ENCODE peak calls at places on chromosome 4, in eight cellular contexts. A, B, Y, I, O, L, Z and R are unnamed samples.

GRCh38 chr4:84971319-84971932 is 4.9 kb upstream of the WDFY3 start:
- DNase-seq in O (no peak), Y (peak; percentile 82), Z (peak; percentile 56), B (peak; percentile 55), A (no peak), L (peak; percentile 75), I (no peak), R (no peak)

GRCh38 chr4:77827343-77827742 is 8.2 kb upstream of the CNOT6L start:
- DNase-seq in L (no peak), B (no peak), Z (no peak), I (no peak), Y (no peak), A (no peak), O (no peak), R (no peak)

GRCh38 chr4:148054275-148054674 is 322.4 kb downstream of the ARHGAP10 start:
- DNase-seq in Y (no peak), O (no peak), B (no peak), A (no peak), L (no peak), Z (peak; percentile 88), I (no peak), R (no peak)

GRCh38 chr4:26020083-26020668 is 106.2 kb downstream of the SMIM20 start:
- DNase-seq in A (no peak), B (no peak), Z (no peak), I (no peak), Y (peak; percentile 68), L (peak; percentile 52), O (no peak), R (no peak)

GRCh38 chr4:94500696-94501095 is 49.0 kb downstream of the PDLIM5 start:
- DNase-seq in Y (peak; percentile 16), A (no peak), L (no peak), B (no peak), O (no peak), Z (no peak), I (no peak), R (peak; percentile 35)

GRCh38 chr4:26307027-26307426 is 13.8 kb upstream of the RBPJ start:
- DNase-seq in B (no peak), A (no peak), Z (no peak), O (no peak), Y (no peak), I (no peak), L (no peak), R (no peak)

GRCh38 chr4:169268951-169269781 is 1.6 kb downstream of the SH3RF1 start:
- DNase-seq in Z (no peak), L (peak; percentile 90), Y (peak; percentile 93), B (peak; percentile 69), A (no peak), I (no peak), O (no peak), R (no peak)

GRCh38 chr4:7999695-8000094 is 60.0 kb upstream of the AFAP1 start:
- DNase-seq in L (no peak), A (no peak), B (no peak), I (no peak), Z (no peak), Y (no peak), O (no peak), R (no peak)

GRCh38 chr4:27005512-27006246 is 145.0 kb downstream of the STIM2 start:
- DNase-seq in B (peak; percentile 16), I (no peak), L (peak; percentile 85), Y (peak; percentile 87), Z (no peak), O (no peak), A (no peak), R (no peak)

GRCh38 chr4:5654791-5655190 is 53.6 kb downstream of the EVC2 start:
- DNase-seq in O (no peak), B (no peak), L (no peak), I (peak; percentile 24), Z (no peak), A (no peak), Y (no peak), R (no peak)

GRCh38 chr4:8912506-8912905 is 40.9 kb upstream of the HMX1 start:
- DNase-seq in A (no peak), Z (no peak), B (no peak), I (peak; percentile 6), L (no peak), O (no peak), Y (no peak), R (no peak)

GRCh38 chr4:54085284-54085683 is 14.7 kb upstream of the GSX2 start:
- DNase-seq in B (peak; percentile 69), L (peak; percentile 92), I (no peak), A (no peak), O (no peak), Y (peak; percentile 85), Z (no peak), R (no peak)

GRCh38 chr4:113901994-113902787 is 77.3 kb downstream of the ARSJ start:
- DNase-seq in O (peak; percentile 48), L (no peak), Z (no peak), A (no peak), B (no peak), I (peak; percentile 89), Y (no peak), R (no peak)